ENCODE peak calls at places on chromosomes 1 and 21, in eight cellular contexts. R is neural crest cell; Q is Right ventricle myocardium superior; W is GM03348; S is HFFc6; B is effector memory CD8-positive, alpha-beta T cell; D is amniotic epithelial cell; F is M059J. P is an unnamed sample.

GRCh38 chr21:37547615-37547975 is 181.0 kb downstream of the DYRK1A start:
- DNase-seq in S (no peak), D (no peak), B (no peak), R (no peak), W (no peak), F (no peak), Q (no peak), P (no peak)

GRCh38 chr1:235023197-235024044 is 105.2 kb downstream of the TOMM20 start:
- DNase-seq in W (no peak), S (no peak), Q (no peak), D (no peak), R (no peak), F (no peak), B (no peak), P (no peak)

GRCh38 chr1:234007684-234008083 is 103.2 kb downstream of the SLC35F3 start:
- DNase-seq in S (no peak), R (no peak), D (no peak), F (no peak), W (no peak), Q (no peak), B (no peak), P (no peak)

GRCh38 chr1:198730952-198731351 is 92.1 kb downstream of the PTPRC start:
- DNase-seq in F (no peak), S (no peak), D (no peak), B (no peak), Q (no peak), R (no peak), W (no peak), P (no peak)

GRCh38 chr1:11458811-11459275 is 20.1 kb upstream of the DISP3 start:
- DNase-seq in B (no peak), D (no peak), W (no peak), S (no peak), Q (peak), F (no peak), R (no peak), P (no peak)

GRCh38 chr1:77504986-77505385 is 177.5 kb downstream of the ZZZ3 start:
- DNase-seq in D (peak), F (no peak), R (no peak), Q (no peak), S (no peak), W (no peak), B (no peak), P (no peak)

GRCh38 chr1:177164380-177165068 is at the start of gene ASTN1:
- DNase-seq in R (peak), S (no peak), W (peak), F (no peak), Q (no peak), B (no peak), D (no peak), P (no peak)

GRCh38 chr1:174358344-174358743 is 89.4 kb upstream of the GPR52 start:
- DNase-seq in D (no peak), S (no peak), Q (no peak), R (no peak), B (no peak), F (peak), W (no peak), P (no peak)

GRCh38 chr21:35217504-35218060 is 168.5 kb upstream of the RUNX1 start:
- DNase-seq in D (peak), F (peak), B (no peak), R (no peak), Q (no peak), S (peak), W (peak), P (peak)

GRCh38 chr21:31347435-31348032 is 3.5 kb upstream of the TIAM1 start:
- DNase-seq in R (peak), W (peak), F (peak), Q (no peak), D (peak), S (no peak), B (no peak), P (peak)

GRCh38 chr1:11783556-11783955 is 21.6 kb downstream of the C1orf167 start:
- DNase-seq in R (no peak), B (no peak), F (no peak), D (no peak), S (no peak), W (no peak), Q (no peak), P (no peak)

GRCh38 chr1:206497363-206497762 is 10.0 kb upstream of the RASSF5 start:
- DNase-seq in F (no peak), S (no peak), R (no peak), W (no peak), B (no peak), D (no peak), Q (no peak), P (no peak)

GRCh38 chr1:234289538-234290305 is 83.5 kb upstream of the COA6 start:
- DNase-seq in Q (no peak), W (no peak), S (no peak), B (no peak), D (no peak), R (no peak), F (no peak), P (no peak)

GRCh38 chr1:234502785-234503184 is 23.8 kb upstream of the TARBP1 start:
- DNase-seq in W (no peak), B (no peak), D (no peak), R (no peak), S (no peak), F (no peak), Q (no peak), P (no peak)

GRCh38 chr1:43688594-43689000 is 18.7 kb upstream of the ST3GAL3 start:
- DNase-seq in W (peak), R (no peak), D (peak), Q (no peak), F (peak), B (no peak), S (peak), P (peak)

GRCh38 chr1:19484793-19485361 is 462 bp downstream of the CAPZB start:
- DNase-seq in W (peak), Q (no peak), S (no peak), B (no peak), F (peak), R (peak), D (no peak), P (peak)

GRCh38 chr21:29390778-29391177 is 92.1 kb downstream of the BACH1 start:
- DNase-seq in Q (no peak), F (no peak), B (no peak), W (no peak), R (no peak), D (no peak), S (no peak), P (no peak)

GRCh38 chr1:201505505-201505893 is 1.4 kb downstream of the CSRP1 start:
- DNase-seq in F (peak), Q (no peak), S (peak), B (no peak), W (peak), R (no peak), D (peak), P (peak)

GRCh38 chr21:33063907-33064622 is 5.9 kb upstream of the OLIG1 start:
- DNase-seq in D (no peak), S (no peak), B (no peak), R (no peak), Q (no peak), F (no peak), W (no peak), P (no peak)

GRCh38 chr1:78003070-78003751 is 1.5 kb upstream of the DNAJB4 start:
- DNase-seq in D (no peak), Q (no peak), F (no peak), W (no peak), B (no peak), R (no peak), S (no peak), P (no peak)

GRCh38 chr1:205500240-205501218 is 3.9 kb upstream of the CDK18 start:
- DNase-seq in D (no peak), S (peak), W (no peak), Q (no peak), R (no peak), F (peak), B (no peak), P (no peak)

GRCh38 chr1:162676087-162676486 is 43.8 kb downstream of the DDR2 start:
- DNase-seq in S (peak), F (peak), W (no peak), Q (no peak), D (peak), R (no peak), B (no peak), P (no peak)

GRCh38 chr1:155688318-155689121 is at the start of the genes DAP3 and YY1AP1:
- DNase-seq in F (peak), R (peak), D (peak), Q (peak), S (peak), B (peak), W (peak), P (peak)

GRCh38 chr1:66335859-66336640 is 197.9 kb upstream of the SGIP1 start:
- DNase-seq in W (peak), R (no peak), B (peak), S (no peak), D (no peak), F (no peak), Q (peak), P (no peak)

GRCh38 chr1:32918166-32918565 is 17.0 kb upstream of the TMEM54 start:
- DNase-seq in D (no peak), Q (no peak), W (no peak), B (no peak), R (no peak), S (no peak), F (no peak), P (no peak)

GRCh38 chr1:54542120-54542961 is 5.7 kb upstream of the ACOT11 start:
- DNase-seq in D (peak), R (peak), Q (peak), W (peak), F (peak), S (peak), B (peak), P (no peak)

GRCh38 chr1:167599839-167600581 is 30.0 kb upstream of the RCSD1 start:
- DNase-seq in R (no peak), Q (peak), S (peak), B (peak), W (peak), D (peak), F (peak), P (peak)

GRCh38 chr1:95230768-95231191 is 3.2 kb upstream of the RWDD3 start:
- DNase-seq in R (no peak), F (no peak), D (no peak), S (no peak), B (no peak), W (no peak), Q (peak), P (no peak)

GRCh38 chr1:51316113-51316763 is 14.1 kb downstream of the TTC39A start:
- DNase-seq in W (no peak), B (no peak), R (no peak), D (no peak), Q (no peak), F (no peak), S (no peak), P (no peak)

P was measured in hepatic stellate cell.